ENCODE peak calls at places on chromosomes 11 and 22, in four cellular contexts. One of them, this sample, is unnamed.

GRCh38 chr22:29569011-29569678 is 11.8 kb downstream of the NIPSNAP1 start:
- DNase-seq in heart right ventricle: no peak
- DNase-seq in activated CD4-positive, alpha-beta T cell treated with anti-CD3 and anti-CD28 coated beads for 24 hours: no peak
- DNase-seq in epithelial cell of esophagus: no peak
- DNase-seq in this sample: no peak

GRCh38 chr11:70579376-70579955 is 181.1 kb downstream of the CTTN start:
- DNase-seq in heart right ventricle: no peak
- DNase-seq in activated CD4-positive, alpha-beta T cell treated with anti-CD3 and anti-CD28 coated beads for 24 hours: no peak
- DNase-seq in epithelial cell of esophagus: no peak
- DNase-seq in this sample: no peak

GRCh38 chr22:38083931-38084631 is at the start of gene SLC16A8:
- DNase-seq in heart right ventricle: no peak
- DNase-seq in activated CD4-positive, alpha-beta T cell treated with anti-CD3 and anti-CD28 coated beads for 24 hours: no peak
- DNase-seq in epithelial cell of esophagus: no peak
- DNase-seq in this sample: no peak

GRCh38 chr11:65522640-65523322 is 2.1 kb upstream of the SCYL1 start:
- DNase-seq in heart right ventricle: no peak
- DNase-seq in activated CD4-positive, alpha-beta T cell treated with anti-CD3 and anti-CD28 coated beads for 24 hours: no peak
- DNase-seq in epithelial cell of esophagus: no peak
- DNase-seq in this sample: no peak

GRCh38 chr11:91795139-91795887 is 429.3 kb upstream of the FAT3 start:
- DNase-seq in heart right ventricle: no peak
- DNase-seq in activated CD4-positive, alpha-beta T cell treated with anti-CD3 and anti-CD28 coated beads for 24 hours: no peak
- DNase-seq in epithelial cell of esophagus: no peak
- DNase-seq in this sample: no peak

GRCh38 chr11:59901306-59901705 is 22.7 kb downstream of the OOSP3 start:
- DNase-seq in heart right ventricle: no peak
- DNase-seq in activated CD4-positive, alpha-beta T cell treated with anti-CD3 and anti-CD28 coated beads for 24 hours: no peak
- DNase-seq in epithelial cell of esophagus: peak
- DNase-seq in this sample: peak

GRCh38 chr11:34585870-34586654 is 34.8 kb upstream of the EHF start:
- DNase-seq in heart right ventricle: no peak
- DNase-seq in activated CD4-positive, alpha-beta T cell treated with anti-CD3 and anti-CD28 coated beads for 24 hours: no peak
- DNase-seq in epithelial cell of esophagus: peak
- DNase-seq in this sample: peak

GRCh38 chr11:66593650-66594049 is 665 bp downstream of the CCS start:
- DNase-seq in heart right ventricle: no peak
- DNase-seq in activated CD4-positive, alpha-beta T cell treated with anti-CD3 and anti-CD28 coated beads for 24 hours: no peak
- DNase-seq in epithelial cell of esophagus: no peak
- DNase-seq in this sample: no peak

GRCh38 chr22:32531955-32532818 is 57.6 kb downstream of the FBXO7 start:
- DNase-seq in heart right ventricle: peak
- DNase-seq in activated CD4-positive, alpha-beta T cell treated with anti-CD3 and anti-CD28 coated beads for 24 hours: no peak
- DNase-seq in epithelial cell of esophagus: peak
- DNase-seq in this sample: peak

GRCh38 chr11:19777032-19777341 is 64.3 kb downstream of the NAV2 start:
- DNase-seq in heart right ventricle: no peak
- DNase-seq in activated CD4-positive, alpha-beta T cell treated with anti-CD3 and anti-CD28 coated beads for 24 hours: no peak
- DNase-seq in epithelial cell of esophagus: no peak
- DNase-seq in this sample: no peak

GRCh38 chr11:111549869-111550203 is 9.3 kb downstream of the LAYN start:
- DNase-seq in heart right ventricle: no peak
- DNase-seq in activated CD4-positive, alpha-beta T cell treated with anti-CD3 and anti-CD28 coated beads for 24 hours: no peak
- DNase-seq in epithelial cell of esophagus: no peak
- DNase-seq in this sample: no peak

GRCh38 chr22:37154925-37155712 is 5.4 kb upstream of the IL2RB start:
- DNase-seq in heart right ventricle: no peak
- DNase-seq in activated CD4-positive, alpha-beta T cell treated with anti-CD3 and anti-CD28 coated beads for 24 hours: no peak
- DNase-seq in epithelial cell of esophagus: peak
- DNase-seq in this sample: peak

GRCh38 chr11:112806876-112807275 is 154.3 kb upstream of the NCAM1 start:
- DNase-seq in heart right ventricle: no peak
- DNase-seq in activated CD4-positive, alpha-beta T cell treated with anti-CD3 and anti-CD28 coated beads for 24 hours: no peak
- DNase-seq in epithelial cell of esophagus: no peak
- DNase-seq in this sample: peak

GRCh38 chr11:93604276-93604675 is 57.2 kb upstream of the CEP295 start:
- DNase-seq in heart right ventricle: no peak
- DNase-seq in activated CD4-positive, alpha-beta T cell treated with anti-CD3 and anti-CD28 coated beads for 24 hours: no peak
- DNase-seq in epithelial cell of esophagus: no peak
- DNase-seq in this sample: no peak

GRCh38 chr11:57237204-57237681 is at the start of gene APLNR:
- DNase-seq in heart right ventricle: no peak
- DNase-seq in activated CD4-positive, alpha-beta T cell treated with anti-CD3 and anti-CD28 coated beads for 24 hours: no peak
- DNase-seq in epithelial cell of esophagus: no peak
- DNase-seq in this sample: no peak

GRCh38 chr11:59754494-59754858 is 700 bp upstream of the STX3 start:
- DNase-seq in heart right ventricle: no peak
- DNase-seq in activated CD4-positive, alpha-beta T cell treated with anti-CD3 and anti-CD28 coated beads for 24 hours: no peak
- DNase-seq in epithelial cell of esophagus: no peak
- DNase-seq in this sample: peak

GRCh38 chr11:113234888-113235287 is 79.5 kb upstream of the TTC12 start:
- DNase-seq in heart right ventricle: no peak
- DNase-seq in activated CD4-positive, alpha-beta T cell treated with anti-CD3 and anti-CD28 coated beads for 24 hours: no peak
- DNase-seq in epithelial cell of esophagus: no peak
- DNase-seq in this sample: no peak

This sample was measured in bronchial epithelial cell.